ENCODE peak calls at places on chromosome 19, in five cellular contexts. W is activated naive CD4-positive, alpha-beta T cell treated with anti-CD3 and anti-CD28 coated beads, Interleukin-2, amount 50 U/mL, for 16 hours; E is SW480; P is stimulated activated CD4-positive, alpha-beta T cell treated with anti-CD3 and anti-CD28 coated beads, Interleukin-15, amount 100 ng/mL, for 1 hour; F is SJSA1. S is an unnamed sample.

GRCh38 chr19:49020342-49020741 is 3.5 kb upstream of the LHB start:
- DNase-seq in E (peak; percentile 47), P (no peak), F (no peak), W (no peak), S (no peak)

GRCh38 chr19:19911150-19911549 is 10.4 kb downstream of the ZNF93 start:
- DNase-seq in E (no peak), F (no peak), P (no peak), W (no peak), S (no peak)

GRCh38 chr19:47255947-47256687 is at the start of gene CCDC9:
- DNase-seq in W (peak; percentile 96), P (peak; percentile 89), E (peak; percentile 99), F (peak; percentile 92), S (peak; percentile 96)

GRCh38 chr19:35120898-35121297 is 5.3 kb downstream of the FXYD3 start:
- DNase-seq in F (no peak), W (no peak), P (no peak), E (no peak), S (no peak)

GRCh38 chr19:1252221-1252817 is 3.9 kb downstream of the MIDN start:
- DNase-seq in W (peak; percentile 54), P (no peak), F (peak; percentile 99), E (peak; percentile 53), S (peak; percentile 32)

GRCh38 chr19:1247747-1248453 is 483 bp upstream of the MIDN start:
- DNase-seq in W (peak; percentile 50), P (no peak), E (peak; percentile 69), F (peak; percentile 93), S (peak; percentile 40)

GRCh38 chr19:56670961-56671612 is 470 bp downstream of the ZNF835 start:
- DNase-seq in W (no peak), P (no peak), F (no peak), E (no peak), S (no peak)

GRCh38 chr19:50686310-50687032 is 33.1 kb downstream of the SHANK1 start:
- DNase-seq in F (no peak), P (no peak), W (no peak), E (no peak), S (no peak)

GRCh38 chr19:57279418-57280164 is 694 bp upstream of the ZNF460 start:
- DNase-seq in P (peak; percentile 64), F (peak; percentile 91), E (peak; percentile 98), W (peak; percentile 82), S (peak; percentile 51)

GRCh38 chr19:52188822-52189744 is 769 bp upstream of the PPP2R1A start:
- DNase-seq in F (no peak), P (peak; percentile 92), E (no peak), W (peak; percentile 16), S (peak; percentile 100)

GRCh38 chr19:18477042-18477760 is 39.3 kb upstream of the ISYNA1 start:
- DNase-seq in E (no peak), F (no peak), W (no peak), P (no peak), S (no peak)

GRCh38 chr19:44746946-44747738 is 1.4 kb upstream of the BCL3 start:
- DNase-seq in E (peak; percentile 88), F (peak; percentile 96), P (peak; percentile 93), W (peak; percentile 91), S (peak; percentile 78)

GRCh38 chr19:45488708-45489107 is 8.1 kb downstream of the RTN2 start:
- DNase-seq in W (no peak), E (no peak), F (no peak), P (no peak), S (no peak)

GRCh38 chr19:18421371-18421959 is 2.3 kb downstream of the SSBP4 start:
- DNase-seq in E (no peak), P (no peak), F (no peak), W (no peak), S (no peak)

GRCh38 chr19:7578127-7578526 is 17.5 kb upstream of the CAMSAP3 start:
- DNase-seq in E (peak; percentile 13), F (no peak), W (no peak), P (no peak), S (no peak)

GRCh38 chr19:480016-480855 is 16.1 kb upstream of the MADCAM1 start:
- DNase-seq in W (peak; percentile 39), E (no peak), P (no peak), F (peak; percentile 52), S (no peak)

GRCh38 chr19:2507109-2507508 is 31.2 kb downstream of the GADD45B start:
- DNase-seq in F (peak; percentile 84), P (no peak), W (no peak), E (peak; percentile 76), S (no peak)

GRCh38 chr19:28425431-28425931 is 787.5 kb downstream of the UQCRFS1 start:
- DNase-seq in W (no peak), E (no peak), P (no peak), F (peak; percentile 66), S (no peak)

GRCh38 chr19:33441277-33441699 is 67.8 kb downstream of the CEBPG start:
- DNase-seq in P (no peak), E (no peak), W (no peak), F (no peak), S (no peak)

GRCh38 chr19:703651-704446 is 4.9 kb upstream of the PALM start:
- DNase-seq in W (peak; percentile 57), P (peak; percentile 53), E (peak; percentile 50), F (no peak), S (peak; percentile 49)

GRCh38 chr19:4495471-4495870 is 22.8 kb downstream of the PLIN4 start:
- DNase-seq in F (no peak), W (no peak), P (no peak), E (peak; percentile 37), S (no peak)

GRCh38 chr19:45767881-45768643 is 990 bp downstream of the SIX5 start:
- DNase-seq in P (no peak), E (peak; percentile 72), W (no peak), F (peak; percentile 75), S (no peak)

GRCh38 chr19:43455321-43456113 is 9.9 kb downstream of the LYPD3 start:
- DNase-seq in W (no peak), P (no peak), F (no peak), E (no peak), S (no peak)

GRCh38 chr19:52735734-52736133 is 890 bp upstream of the ZNF611 start:
- DNase-seq in F (no peak), P (no peak), W (no peak), E (peak; percentile 83), S (no peak)

GRCh38 chr19:55679343-55680257 is 4.6 kb downstream of the EPN1 start:
- DNase-seq in E (no peak), W (no peak), F (no peak), P (no peak), S (no peak)

GRCh38 chr19:33450689-33451088 is 70.9 kb downstream of the PEPD start:
- DNase-seq in E (no peak), W (no peak), P (no peak), F (no peak), S (no peak)

GRCh38 chr19:4474504-4475136 is 2.5 kb downstream of the HDGFL2 start:
- DNase-seq in E (no peak), P (no peak), F (no peak), W (no peak), S (no peak)